ENCODE peak calls at places on chromosomes 13 and 19, in nine cellular contexts. One of them, this sample, is unnamed.

GRCh38 chr19:5090780-5091575 is 122.1 kb downstream of the KDM4B start:
- DNase-seq in BE2C: peak; percentile 94
- DNase-seq in neural crest cell: no peak
- DNase-seq in lung: no peak
- DNase-seq in activated CD8-positive, alpha-beta T cell treated with anti-CD3 and anti-CD28 coated beads for 36 hours: no peak
- DNase-seq in H9: no peak
- DNase-seq in heart left ventricle: peak; percentile 73
- DNase-seq in OCI-LY7: no peak
- DNase-seq in HL-60: no peak
- DNase-seq in this sample: no peak

GRCh38 chr13:43356566-43356965 is 333.2 kb downstream of the DNAJC15 start:
- DNase-seq in BE2C: no peak
- DNase-seq in neural crest cell: no peak
- DNase-seq in lung: no peak
- DNase-seq in activated CD8-positive, alpha-beta T cell treated with anti-CD3 and anti-CD28 coated beads for 36 hours: no peak
- DNase-seq in H9: no peak
- DNase-seq in heart left ventricle: no peak
- DNase-seq in OCI-LY7: no peak
- DNase-seq in HL-60: peak; percentile 21
- DNase-seq in this sample: no peak

GRCh38 chr19:17797397-17798201 is 2.7 kb downstream of the B3GNT3 start:
- DNase-seq in BE2C: peak; percentile 47
- DNase-seq in neural crest cell: no peak
- DNase-seq in lung: no peak
- DNase-seq in activated CD8-positive, alpha-beta T cell treated with anti-CD3 and anti-CD28 coated beads for 36 hours: peak; percentile 78
- DNase-seq in H9: no peak
- DNase-seq in heart left ventricle: no peak
- DNase-seq in OCI-LY7: no peak
- DNase-seq in HL-60: no peak
- DNase-seq in this sample: no peak

GRCh38 chr13:82647540-82647939 is 1234.7 kb downstream of the SLITRK1 start:
- DNase-seq in BE2C: peak; percentile 24
- DNase-seq in neural crest cell: no peak
- DNase-seq in lung: no peak
- DNase-seq in activated CD8-positive, alpha-beta T cell treated with anti-CD3 and anti-CD28 coated beads for 36 hours: no peak
- DNase-seq in H9: peak; percentile 43
- DNase-seq in heart left ventricle: no peak
- DNase-seq in OCI-LY7: no peak
- DNase-seq in HL-60: no peak
- DNase-seq in this sample: no peak

GRCh38 chr19:35528218-35529038 is at the start of gene SBSN:
- DNase-seq in BE2C: no peak
- DNase-seq in neural crest cell: no peak
- DNase-seq in lung: no peak
- DNase-seq in activated CD8-positive, alpha-beta T cell treated with anti-CD3 and anti-CD28 coated beads for 36 hours: no peak
- DNase-seq in H9: no peak
- DNase-seq in heart left ventricle: no peak
- DNase-seq in OCI-LY7: no peak
- DNase-seq in HL-60: no peak
- DNase-seq in this sample: no peak

GRCh38 chr19:34471906-34472305 is 9.7 kb upstream of the WTIP start:
- DNase-seq in BE2C: no peak
- DNase-seq in neural crest cell: no peak
- DNase-seq in lung: no peak
- DNase-seq in activated CD8-positive, alpha-beta T cell treated with anti-CD3 and anti-CD28 coated beads for 36 hours: no peak
- DNase-seq in H9: no peak
- DNase-seq in heart left ventricle: no peak
- DNase-seq in OCI-LY7: no peak
- DNase-seq in HL-60: no peak
- DNase-seq in this sample: no peak

GRCh38 chr19:3407556-3408516 is 41.5 kb downstream of the NFIC start:
- DNase-seq in BE2C: no peak
- DNase-seq in neural crest cell: no peak
- DNase-seq in lung: no peak
- DNase-seq in activated CD8-positive, alpha-beta T cell treated with anti-CD3 and anti-CD28 coated beads for 36 hours: no peak
- DNase-seq in H9: no peak
- DNase-seq in heart left ventricle: peak; percentile 78
- DNase-seq in OCI-LY7: no peak
- DNase-seq in HL-60: no peak
- DNase-seq in this sample: no peak

GRCh38 chr13:81929988-81930387 is 1589.1 kb upstream of the SPRY2 start:
- DNase-seq in BE2C: no peak
- DNase-seq in neural crest cell: no peak
- DNase-seq in lung: no peak
- DNase-seq in activated CD8-positive, alpha-beta T cell treated with anti-CD3 and anti-CD28 coated beads for 36 hours: no peak
- DNase-seq in H9: peak; percentile 25
- DNase-seq in heart left ventricle: no peak
- DNase-seq in OCI-LY7: no peak
- DNase-seq in HL-60: no peak
- DNase-seq in this sample: no peak

GRCh38 chr13:110106726-110107125 is 200.2 kb downstream of the COL4A1 start:
- DNase-seq in BE2C: no peak
- DNase-seq in neural crest cell: no peak
- DNase-seq in lung: peak; percentile 28
- DNase-seq in activated CD8-positive, alpha-beta T cell treated with anti-CD3 and anti-CD28 coated beads for 36 hours: no peak
- DNase-seq in H9: peak; percentile 18
- DNase-seq in heart left ventricle: peak; percentile 81
- DNase-seq in OCI-LY7: no peak
- DNase-seq in HL-60: no peak
- DNase-seq in this sample: no peak

GRCh38 chr13:23183292-23183691 is 2.5 kb downstream of the SGCG start:
- DNase-seq in BE2C: no peak
- DNase-seq in neural crest cell: no peak
- DNase-seq in lung: no peak
- DNase-seq in activated CD8-positive, alpha-beta T cell treated with anti-CD3 and anti-CD28 coated beads for 36 hours: no peak
- DNase-seq in H9: no peak
- DNase-seq in heart left ventricle: peak; percentile 74
- DNase-seq in OCI-LY7: no peak
- DNase-seq in HL-60: no peak
- DNase-seq in this sample: no peak

GRCh38 chr19:30102239-30102638 is 160.2 kb downstream of the URI1 start:
- DNase-seq in BE2C: no peak
- DNase-seq in neural crest cell: no peak
- DNase-seq in lung: no peak
- DNase-seq in activated CD8-positive, alpha-beta T cell treated with anti-CD3 and anti-CD28 coated beads for 36 hours: no peak
- DNase-seq in H9: no peak
- DNase-seq in heart left ventricle: no peak
- DNase-seq in OCI-LY7: no peak
- DNase-seq in HL-60: no peak
- DNase-seq in this sample: no peak

GRCh38 chr13:60754211-60754610 is 357.2 kb downstream of the TDRD3 start:
- DNase-seq in BE2C: no peak
- DNase-seq in neural crest cell: no peak
- DNase-seq in lung: no peak
- DNase-seq in activated CD8-positive, alpha-beta T cell treated with anti-CD3 and anti-CD28 coated beads for 36 hours: no peak
- DNase-seq in H9: no peak
- DNase-seq in heart left ventricle: no peak
- DNase-seq in OCI-LY7: no peak
- DNase-seq in HL-60: peak; percentile 71
- DNase-seq in this sample: no peak

GRCh38 chr19:2332341-2333026 is 4.0 kb downstream of the SPPL2B start:
- DNase-seq in BE2C: peak; percentile 92
- DNase-seq in neural crest cell: no peak
- DNase-seq in lung: no peak
- DNase-seq in activated CD8-positive, alpha-beta T cell treated with anti-CD3 and anti-CD28 coated beads for 36 hours: peak; percentile 78
- DNase-seq in H9: no peak
- DNase-seq in heart left ventricle: no peak
- DNase-seq in OCI-LY7: peak; percentile 95
- DNase-seq in HL-60: no peak
- DNase-seq in this sample: peak; percentile 89

GRCh38 chr19:20503536-20503935 is 62.0 kb downstream of the ZNF737 start:
- DNase-seq in BE2C: no peak
- DNase-seq in neural crest cell: no peak
- DNase-seq in lung: peak; percentile 35
- DNase-seq in activated CD8-positive, alpha-beta T cell treated with anti-CD3 and anti-CD28 coated beads for 36 hours: no peak
- DNase-seq in H9: no peak
- DNase-seq in heart left ventricle: no peak
- DNase-seq in OCI-LY7: no peak
- DNase-seq in HL-60: no peak
- DNase-seq in this sample: no peak

GRCh38 chr13:59205501-59205900 is 958.2 kb downstream of the DIAPH3 start:
- DNase-seq in BE2C: no peak
- DNase-seq in neural crest cell: no peak
- DNase-seq in lung: no peak
- DNase-seq in activated CD8-positive, alpha-beta T cell treated with anti-CD3 and anti-CD28 coated beads for 36 hours: no peak
- DNase-seq in H9: no peak
- DNase-seq in heart left ventricle: no peak
- DNase-seq in OCI-LY7: no peak
- DNase-seq in HL-60: no peak
- DNase-seq in this sample: no peak

GRCh38 chr19:28039677-28040381 is 1173.1 kb downstream of the UQCRFS1 start:
- DNase-seq in BE2C: no peak
- DNase-seq in neural crest cell: no peak
- DNase-seq in lung: no peak
- DNase-seq in activated CD8-positive, alpha-beta T cell treated with anti-CD3 and anti-CD28 coated beads for 36 hours: no peak
- DNase-seq in H9: no peak
- DNase-seq in heart left ventricle: no peak
- DNase-seq in OCI-LY7: no peak
- DNase-seq in HL-60: no peak
- DNase-seq in this sample: peak; percentile 5

GRCh38 chr19:46601318-46602224 is at the start of gene CALM3:
- DNase-seq in BE2C: no peak
- DNase-seq in neural crest cell: no peak
- DNase-seq in lung: no peak
- DNase-seq in activated CD8-positive, alpha-beta T cell treated with anti-CD3 and anti-CD28 coated beads for 36 hours: no peak
- DNase-seq in H9: no peak
- DNase-seq in heart left ventricle: no peak
- DNase-seq in OCI-LY7: peak; percentile 51
- DNase-seq in HL-60: no peak
- DNase-seq in this sample: peak; percentile 30

GRCh38 chr13:31054632-31055031 is 107.1 kb downstream of the HSPH1 start:
- DNase-seq in BE2C: no peak
- DNase-seq in neural crest cell: no peak
- DNase-seq in lung: no peak
- DNase-seq in activated CD8-positive, alpha-beta T cell treated with anti-CD3 and anti-CD28 coated beads for 36 hours: no peak
- DNase-seq in H9: no peak
- DNase-seq in heart left ventricle: no peak
- DNase-seq in OCI-LY7: no peak
- DNase-seq in HL-60: no peak
- DNase-seq in this sample: no peak

GRCh38 chr13:31055589-31055988 is 106.1 kb downstream of the HSPH1 start:
- DNase-seq in BE2C: no peak
- DNase-seq in neural crest cell: no peak
- DNase-seq in lung: no peak
- DNase-seq in activated CD8-positive, alpha-beta T cell treated with anti-CD3 and anti-CD28 coated beads for 36 hours: no peak
- DNase-seq in H9: no peak
- DNase-seq in heart left ventricle: no peak
- DNase-seq in OCI-LY7: no peak
- DNase-seq in HL-60: no peak
- DNase-seq in this sample: no peak

GRCh38 chr13:31053896-31054295 is 107.8 kb downstream of the HSPH1 start:
- DNase-seq in BE2C: no peak
- DNase-seq in neural crest cell: no peak
- DNase-seq in lung: no peak
- DNase-seq in activated CD8-positive, alpha-beta T cell treated with anti-CD3 and anti-CD28 coated beads for 36 hours: no peak
- DNase-seq in H9: no peak
- DNase-seq in heart left ventricle: no peak
- DNase-seq in OCI-LY7: no peak
- DNase-seq in HL-60: no peak
- DNase-seq in this sample: no peak

GRCh38 chr13:31053098-31053497 is 108.6 kb downstream of the HSPH1 start:
- DNase-seq in BE2C: no peak
- DNase-seq in neural crest cell: no peak
- DNase-seq in lung: no peak
- DNase-seq in activated CD8-positive, alpha-beta T cell treated with anti-CD3 and anti-CD28 coated beads for 36 hours: no peak
- DNase-seq in H9: no peak
- DNase-seq in heart left ventricle: peak; percentile 73
- DNase-seq in OCI-LY7: no peak
- DNase-seq in HL-60: no peak
- DNase-seq in this sample: no peak

DNA sequence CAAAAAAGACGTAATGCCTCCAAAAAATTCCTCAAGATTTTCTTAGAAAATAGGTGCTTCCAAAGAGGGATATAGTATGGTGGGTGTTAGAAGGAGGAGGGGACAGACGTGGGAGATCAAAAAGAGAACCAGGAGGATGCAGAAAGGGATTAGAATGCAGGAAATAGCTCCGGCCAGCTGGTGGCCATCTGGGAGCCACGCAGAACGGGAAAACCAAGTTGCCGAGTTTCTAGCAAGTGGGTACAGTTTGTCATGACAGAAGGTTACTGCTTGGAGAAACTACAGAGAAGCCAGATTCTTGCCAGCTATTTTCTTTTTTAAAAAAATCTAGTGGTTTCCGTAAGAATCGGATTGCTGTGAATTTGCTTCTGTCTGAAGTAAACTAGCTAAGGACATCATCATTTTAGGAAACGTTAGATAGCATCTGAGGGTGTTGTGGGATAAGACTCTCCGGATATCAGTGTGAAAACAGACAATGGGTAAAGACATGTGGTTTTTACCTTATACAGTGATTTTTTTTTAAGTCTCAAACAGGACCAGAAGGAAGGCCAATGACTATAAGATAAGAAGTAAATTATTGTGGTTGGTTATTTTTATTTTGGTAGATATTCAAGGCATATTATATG is 104.9 kb downstream of the HSPH1 start:
- DNase-seq in BE2C: no peak
- DNase-seq in neural crest cell: no peak
- DNase-seq in lung: no peak
- DNase-seq in activated CD8-positive, alpha-beta T cell treated with anti-CD3 and anti-CD28 coated beads for 36 hours: no peak
- DNase-seq in H9: no peak
- DNase-seq in heart left ventricle: no peak
- DNase-seq in OCI-LY7: no peak
- DNase-seq in HL-60: no peak
- DNase-seq in this sample: no peak
- TF ChIP-seq CTCF in BE2C: no peak
- TF ChIP-seq CTCF in neural crest cell: no peak
- TF ChIP-seq CTCF in lung: no peak
- TF ChIP-seq CTCF in activated CD8-positive, alpha-beta T cell treated with anti-CD3 and anti-CD28 coated beads for 36 hours: no peak
- TF ChIP-seq CTCF in H9: peak; percentile 20
- TF ChIP-seq CTCF in heart left ventricle: no peak
- TF ChIP-seq CTCF in OCI-LY7: no peak
- TF ChIP-seq CTCF in HL-60: no peak
- TF ChIP-seq CTCF in this sample: no peak

GRCh38 chr13:100235311-100235901 is 146.5 kb downstream of the PCCA start:
- DNase-seq in BE2C: peak; percentile 17
- DNase-seq in neural crest cell: peak; percentile 29
- DNase-seq in lung: no peak
- DNase-seq in activated CD8-positive, alpha-beta T cell treated with anti-CD3 and anti-CD28 coated beads for 36 hours: peak; percentile 21
- DNase-seq in H9: no peak
- DNase-seq in heart left ventricle: no peak
- DNase-seq in OCI-LY7: peak; percentile 15
- DNase-seq in HL-60: peak; percentile 42
- DNase-seq in this sample: peak; percentile 57
- TF ChIP-seq CTCF in BE2C: peak; percentile 69
- TF ChIP-seq CTCF in neural crest cell: peak; percentile 83
- TF ChIP-seq CTCF in lung: peak; percentile 35
- TF ChIP-seq CTCF in activated CD8-positive, alpha-beta T cell treated with anti-CD3 and anti-CD28 coated beads for 36 hours: peak; percentile 77
- TF ChIP-seq CTCF in H9: peak; percentile 74
- TF ChIP-seq CTCF in heart left ventricle: peak; percentile 52
- TF ChIP-seq CTCF in OCI-LY7: peak; percentile 72
- TF ChIP-seq CTCF in HL-60: no peak
- TF ChIP-seq CTCF in this sample: peak; percentile 40

GRCh38 chr13:46728777-46729176 is 68.2 kb downstream of the ESD start:
- DNase-seq in BE2C: peak; percentile 22
- DNase-seq in neural crest cell: no peak
- DNase-seq in lung: no peak
- DNase-seq in activated CD8-positive, alpha-beta T cell treated with anti-CD3 and anti-CD28 coated beads for 36 hours: peak; percentile 66
- DNase-seq in H9: no peak
- DNase-seq in heart left ventricle: no peak
- DNase-seq in OCI-LY7: peak; percentile 16
- DNase-seq in HL-60: peak; percentile 44
- DNase-seq in this sample: peak; percentile 34
- TF ChIP-seq CTCF in BE2C: peak; percentile 48
- TF ChIP-seq CTCF in neural crest cell: peak; percentile 29
- TF ChIP-seq CTCF in lung: no peak
- TF ChIP-seq CTCF in activated CD8-positive, alpha-beta T cell treated with anti-CD3 and anti-CD28 coated beads for 36 hours: peak; percentile 55
- TF ChIP-seq CTCF in H9: peak; percentile 63
- TF ChIP-seq CTCF in heart left ventricle: peak; percentile 24
- TF ChIP-seq CTCF in OCI-LY7: peak; percentile 64
- TF ChIP-seq CTCF in HL-60: no peak
- TF ChIP-seq CTCF in this sample: peak; percentile 25

GRCh38 chr13:75481176-75482069 is 546 bp downstream of the TBC1D4 start:
- DNase-seq in BE2C: peak; percentile 66
- DNase-seq in neural crest cell: peak; percentile 39
- DNase-seq in lung: peak; percentile 31
- DNase-seq in activated CD8-positive, alpha-beta T cell treated with anti-CD3 and anti-CD28 coated beads for 36 hours: peak; percentile 38
- DNase-seq in H9: peak; percentile 52
- DNase-seq in heart left ventricle: peak; percentile 41
- DNase-seq in OCI-LY7: peak; percentile 66
- DNase-seq in HL-60: peak; percentile 17
- DNase-seq in this sample: peak; percentile 47
- TF ChIP-seq CTCF in BE2C: no peak
- TF ChIP-seq CTCF in neural crest cell: no peak
- TF ChIP-seq CTCF in lung: no peak
- TF ChIP-seq CTCF in activated CD8-positive, alpha-beta T cell treated with anti-CD3 and anti-CD28 coated beads for 36 hours: no peak
- TF ChIP-seq CTCF in H9: no peak
- TF ChIP-seq CTCF in heart left ventricle: no peak
- TF ChIP-seq CTCF in OCI-LY7: peak; percentile 1
- TF ChIP-seq CTCF in HL-60: no peak
- TF ChIP-seq CTCF in this sample: no peak

This sample was measured in GM12865.